ENCODE peak calls at places on chromosomes 6 and 20, in ten cellular contexts. H is cardiac muscle cell; X is stimulated activated CD4-positive, alpha-beta T cell treated with anti-CD3 and anti-CD28 coated beads, Interleukin-2, amount 100 ng/mL, for 24 hours; U is Calu3; V is kidney epithelial cell; Y is breast epithelium; A is stimulated activated CD8-positive, alpha-beta memory T cell treated with anti-CD3 and anti-CD28 coated beads, Interleukin-4, amount 100 ng/mL, for 4 hours; J is astrocyte of the spinal cord; O is effector memory CD8-positive, alpha-beta T cell; R is epithelial cell of esophagus. Q is an unnamed sample.
A peak's percentile ranks its signal among the peaks of the same experiment; 100 is the strongest.

GRCh38 chr20:57065646-57066045 is 200.8 kb downstream of the BMP7 start:
- DNase-seq in H (no peak), X (no peak), U (no peak), V (no peak), Y (no peak), A (no peak), J (peak; percentile 25), O (no peak), R (no peak), Q (no peak)

GRCh38 chr20:22490287-22491187 is 93.8 kb downstream of the FOXA2 start:
- DNase-seq in H (peak; percentile 23), X (no peak), U (peak; percentile 55), V (peak; percentile 43), Y (no peak), A (no peak), J (no peak), O (no peak), R (peak; percentile 45), Q (no peak)

GRCh38 chr20:17636523-17637412 is 45.3 kb downstream of the RRBP1 start:
- DNase-seq in H (peak; percentile 77), X (no peak), U (no peak), V (no peak), Y (no peak), A (no peak), J (no peak), O (no peak), R (no peak), Q (no peak)

GRCh38 chr20:6735913-6736845 is 31.3 kb upstream of the BMP2 start:
- DNase-seq in H (no peak), X (no peak), U (no peak), V (peak; percentile 44), Y (no peak), A (no peak), J (no peak), O (no peak), R (no peak), Q (no peak)

GRCh38 chr6:16267428-16268263 is 29.3 kb downstream of the GMPR start:
- DNase-seq in H (no peak), X (no peak), U (no peak), V (no peak), Y (no peak), A (no peak), J (no peak), O (no peak), R (no peak), Q (no peak)

GRCh38 chr6:36633915-36634314 is 39.8 kb downstream of the SRSF3 start:
- DNase-seq in H (no peak), X (no peak), U (peak; percentile 68), V (no peak), Y (peak; percentile 80), A (no peak), J (peak; percentile 90), O (no peak), R (no peak), Q (no peak)

GRCh38 chr20:62983210-62983609 is 23.6 kb downstream of the BHLHE23 start:
- DNase-seq in H (no peak), X (no peak), U (no peak), V (no peak), Y (no peak), A (no peak), J (no peak), O (no peak), R (no peak), Q (no peak)

GRCh38 chr20:25327521-25328235 is 63.0 kb downstream of the ABHD12 start:
- DNase-seq in H (no peak), X (no peak), U (no peak), V (no peak), Y (no peak), A (no peak), J (no peak), O (no peak), R (no peak), Q (no peak)

GRCh38 chr20:31641391-31641790 is 3.7 kb downstream of the COX4I2 start:
- DNase-seq in H (no peak), X (no peak), U (no peak), V (no peak), Y (no peak), A (no peak), J (no peak), O (no peak), R (no peak), Q (no peak)

Q was measured in B cell.